ENCODE peak calls at places on chromosomes 12 and 14, in ten cellular contexts. W, K, H, I, Q, O, L, T, G and A are unnamed samples.

GRCh38 chr12:51884676-51885229 is 3.1 kb upstream of the ANKRD33 start:
- DNase-seq in W (no peak), K (peak), H (no peak), I (no peak), Q (no peak), O (peak), L (no peak), T (no peak), G (peak), A (no peak)

GRCh38 chr12:42776396-42776795 is 186.8 kb upstream of the PRICKLE1 start:
- DNase-seq in W (no peak), K (no peak), H (no peak), I (no peak), Q (no peak), O (no peak), L (no peak), T (no peak), G (no peak), A (no peak)

GRCh38 chr14:70888681-70889175 is 18.5 kb upstream of the PCNX1 start:
- DNase-seq in W (no peak), K (no peak), H (no peak), I (no peak), Q (no peak), O (peak), L (no peak), T (peak), G (peak), A (no peak)

GRCh38 chr14:32559595-32559994 is 230.5 kb downstream of the AKAP6 start:
- DNase-seq in W (no peak), K (no peak), H (no peak), I (no peak), Q (no peak), O (no peak), L (no peak), T (no peak), G (peak), A (no peak)

GRCh38 chr14:29486132-29486531 is 441.5 kb downstream of the PRKD1 start:
- DNase-seq in W (no peak), K (no peak), H (no peak), I (no peak), Q (no peak), O (no peak), L (no peak), T (no peak), G (no peak), A (no peak)

GRCh38 chr14:67137744-67138371 is 51.4 kb upstream of the GARIN2 start:
- DNase-seq in W (no peak), K (no peak), H (no peak), I (peak), Q (no peak), O (peak), L (no peak), T (no peak), G (peak), A (no peak)

GRCh38 chr12:120006248-120006975 is 17.4 kb downstream of the BICDL1 start:
- DNase-seq in W (no peak), K (no peak), H (no peak), I (no peak), Q (no peak), O (no peak), L (no peak), T (no peak), G (no peak), A (no peak)

GRCh38 chr12:25387136-25388050 is 136.7 kb upstream of the KRAS start:
- DNase-seq in W (peak), K (peak), H (peak), I (peak), Q (peak), O (peak), L (peak), T (peak), G (peak), A (peak)

GRCh38 chr12:89247962-89248361 is 104.3 kb downstream of the DUSP6 start:
- DNase-seq in W (no peak), K (no peak), H (no peak), I (no peak), Q (no peak), O (no peak), L (no peak), T (no peak), G (peak), A (no peak)

GRCh38 chr14:61477845-61478438 is 156.6 kb downstream of the PRKCH start:
- DNase-seq in W (no peak), K (no peak), H (peak), I (no peak), Q (peak), O (peak), L (peak), T (no peak), G (peak), A (no peak)

GRCh38 chr12:39331539-39332261 is 111.2 kb downstream of the KIF21A start:
- DNase-seq in W (no peak), K (no peak), H (no peak), I (no peak), Q (no peak), O (no peak), L (no peak), T (no peak), G (no peak), A (no peak)

GRCh38 chr14:75980856-75981255 is 939 bp downstream of the TGFB3 start:
- DNase-seq in W (no peak), K (no peak), H (no peak), I (no peak), Q (peak), O (peak), L (no peak), T (no peak), G (no peak), A (no peak)

GRCh38 chr12:56116267-56117081 is at the start of gene RPL41:
- DNase-seq in W (peak), K (peak), H (peak), I (peak), Q (peak), O (peak), L (peak), T (peak), G (peak), A (peak)

GRCh38 chr14:76931629-76932402 is 96.7 kb downstream of the IRF2BPL start:
- DNase-seq in W (no peak), K (no peak), H (no peak), I (no peak), Q (no peak), O (no peak), L (no peak), T (no peak), G (no peak), A (no peak)

GRCh38 chr14:105102893-105103292 is 37.7 kb upstream of the GPR132 start:
- DNase-seq in W (no peak), K (no peak), H (no peak), I (no peak), Q (no peak), O (no peak), L (no peak), T (no peak), G (no peak), A (no peak)

GRCh38 chr14:85595981-85596380 is 66.0 kb downstream of the FLRT2 start:
- DNase-seq in W (no peak), K (no peak), H (no peak), I (no peak), Q (no peak), O (no peak), L (no peak), T (no peak), G (no peak), A (no peak)

GRCh38 chr14:105865904-105866840 is 339.8 kb downstream of the TMEM121 start:
- DNase-seq in W (peak), K (no peak), H (peak), I (no peak), Q (peak), O (no peak), L (no peak), T (no peak), G (no peak), A (no peak)

GRCh38 chr12:121060149-121061001 is 21.3 kb upstream of the OASL start:
- DNase-seq in W (no peak), K (peak), H (peak), I (peak), Q (no peak), O (peak), L (peak), T (peak), G (peak), A (peak)

GRCh38 chr12:6952121-6952859 is 1.1 kb downstream of the PTPN6 start:
- DNase-seq in W (no peak), K (no peak), H (no peak), I (no peak), Q (no peak), O (no peak), L (no peak), T (no peak), G (no peak), A (no peak)